ENCODE peak calls at places on chromosomes 6 and 20, in ten cellular contexts. One of them, this sample, is unnamed.

GRCh38 chr20:46634528-46634927 is 16.7 kb downstream of the SLC13A3 start:
- DNase-seq in heart left ventricle: no peak
- DNase-seq in A549: no peak
- DNase-seq in breast epithelium: no peak
- DNase-seq in IMR-90: no peak
- DNase-seq in adrenal gland: no peak
- DNase-seq in stomach: no peak
- DNase-seq in Peyer's patch: no peak
- DNase-seq in endothelial cell of umbilical vein: no peak
- DNase-seq in suprapubic skin: no peak
- DNase-seq in this sample: no peak

GRCh38 chr20:31833130-31833930 is 12.1 kb downstream of the FOXS1 start:
- DNase-seq in heart left ventricle: peak; percentile 82
- DNase-seq in A549: peak; percentile 68
- DNase-seq in IMR-90: peak; percentile 20
- DNase-seq in stomach: peak; percentile 66
- DNase-seq in Peyer's patch: peak; percentile 79
- DNase-seq in adrenal gland: peak; percentile 80
- DNase-seq in suprapubic skin: no peak
- DNase-seq in endothelial cell of umbilical vein: peak; percentile 67
- DNase-seq in breast epithelium: no peak
- DNase-seq in this sample: peak; percentile 73

GRCh38 chr6:113858067-113858604 is 991 bp downstream of the MARCKS start:
- DNase-seq in IMR-90: peak; percentile 29
- DNase-seq in A549: peak; percentile 38
- DNase-seq in adrenal gland: peak; percentile 35
- DNase-seq in suprapubic skin: no peak
- DNase-seq in endothelial cell of umbilical vein: peak; percentile 58
- DNase-seq in heart left ventricle: peak; percentile 68
- DNase-seq in Peyer's patch: peak; percentile 68
- DNase-seq in breast epithelium: peak; percentile 46
- DNase-seq in stomach: peak; percentile 46
- DNase-seq in this sample: no peak

GRCh38 chr6:11702039-11702795 is 76.4 kb downstream of the ADTRP start:
- DNase-seq in suprapubic skin: no peak
- DNase-seq in endothelial cell of umbilical vein: no peak
- DNase-seq in A549: peak; percentile 51
- DNase-seq in breast epithelium: no peak
- DNase-seq in IMR-90: peak; percentile 65
- DNase-seq in stomach: no peak
- DNase-seq in Peyer's patch: no peak
- DNase-seq in heart left ventricle: no peak
- DNase-seq in adrenal gland: no peak
- DNase-seq in this sample: no peak

GRCh38 chr6:105374010-105374420 is 28.9 kb downstream of the PREP start:
- DNase-seq in Peyer's patch: no peak
- DNase-seq in suprapubic skin: no peak
- DNase-seq in heart left ventricle: no peak
- DNase-seq in stomach: peak; percentile 40
- DNase-seq in endothelial cell of umbilical vein: peak; percentile 82
- DNase-seq in A549: no peak
- DNase-seq in IMR-90: peak; percentile 23
- DNase-seq in adrenal gland: no peak
- DNase-seq in breast epithelium: no peak
- DNase-seq in this sample: no peak

GRCh38 chr20:53660078-53660909 is 66.7 kb upstream of the ZNF217 start:
- DNase-seq in breast epithelium: no peak
- DNase-seq in suprapubic skin: no peak
- DNase-seq in endothelial cell of umbilical vein: peak; percentile 22
- DNase-seq in heart left ventricle: no peak
- DNase-seq in A549: no peak
- DNase-seq in adrenal gland: no peak
- DNase-seq in Peyer's patch: peak; percentile 66
- DNase-seq in stomach: no peak
- DNase-seq in IMR-90: peak; percentile 17
- DNase-seq in this sample: peak; percentile 26

GRCh38 chr6:9456241-9456658 is 958.6 kb downstream of the TFAP2A start:
- DNase-seq in IMR-90: no peak
- DNase-seq in adrenal gland: no peak
- DNase-seq in suprapubic skin: no peak
- DNase-seq in Peyer's patch: no peak
- DNase-seq in heart left ventricle: no peak
- DNase-seq in A549: no peak
- DNase-seq in stomach: no peak
- DNase-seq in endothelial cell of umbilical vein: no peak
- DNase-seq in breast epithelium: no peak
- DNase-seq in this sample: no peak

GRCh38 chr6:135196739-135197510 is 15.8 kb downstream of the MYB start:
- DNase-seq in breast epithelium: no peak
- DNase-seq in IMR-90: no peak
- DNase-seq in suprapubic skin: no peak
- DNase-seq in heart left ventricle: no peak
- DNase-seq in stomach: no peak
- DNase-seq in Peyer's patch: no peak
- DNase-seq in adrenal gland: no peak
- DNase-seq in A549: no peak
- DNase-seq in endothelial cell of umbilical vein: no peak
- DNase-seq in this sample: no peak

GRCh38 chr6:119284861-119285521 is 64.6 kb downstream of the MAN1A1 start:
- DNase-seq in Peyer's patch: no peak
- DNase-seq in A549: peak; percentile 25
- DNase-seq in IMR-90: no peak
- DNase-seq in breast epithelium: no peak
- DNase-seq in adrenal gland: no peak
- DNase-seq in stomach: no peak
- DNase-seq in suprapubic skin: no peak
- DNase-seq in heart left ventricle: no peak
- DNase-seq in endothelial cell of umbilical vein: no peak
- DNase-seq in this sample: peak; percentile 70

GRCh38 chr6:143059616-143060353 is 904 bp upstream of the AIG1 start:
- DNase-seq in heart left ventricle: no peak
- DNase-seq in Peyer's patch: peak; percentile 62
- DNase-seq in stomach: no peak
- DNase-seq in IMR-90: peak; percentile 87
- DNase-seq in adrenal gland: no peak
- DNase-seq in endothelial cell of umbilical vein: peak; percentile 68
- DNase-seq in A549: peak; percentile 26
- DNase-seq in suprapubic skin: no peak
- DNase-seq in breast epithelium: peak; percentile 57
- DNase-seq in this sample: no peak

GRCh38 chr6:143060354-143060805 is 309 bp upstream of the AIG1 start:
- DNase-seq in A549: peak; percentile 87
- DNase-seq in suprapubic skin: peak; percentile 94
- DNase-seq in IMR-90: peak; percentile 81
- DNase-seq in heart left ventricle: peak; percentile 88
- DNase-seq in stomach: peak; percentile 80
- DNase-seq in breast epithelium: peak; percentile 85
- DNase-seq in endothelial cell of umbilical vein: peak; percentile 82
- DNase-seq in Peyer's patch: peak; percentile 92
- DNase-seq in adrenal gland: peak; percentile 88
- DNase-seq in this sample: peak; percentile 90

GRCh38 chr6:143062551-143062950 is 1.9 kb downstream of the AIG1 start:
- DNase-seq in adrenal gland: no peak
- DNase-seq in suprapubic skin: no peak
- DNase-seq in IMR-90: no peak
- DNase-seq in breast epithelium: no peak
- DNase-seq in A549: no peak
- DNase-seq in Peyer's patch: no peak
- DNase-seq in endothelial cell of umbilical vein: no peak
- DNase-seq in stomach: no peak
- DNase-seq in heart left ventricle: no peak
- DNase-seq in this sample: no peak

GRCh38 chr6:143061597-143062385 is 1.1 kb downstream of the AIG1 start:
- DNase-seq in stomach: no peak
- DNase-seq in adrenal gland: no peak
- DNase-seq in IMR-90: peak; percentile 12
- DNase-seq in breast epithelium: no peak
- DNase-seq in A549: no peak
- DNase-seq in Peyer's patch: no peak
- DNase-seq in endothelial cell of umbilical vein: no peak
- DNase-seq in heart left ventricle: no peak
- DNase-seq in suprapubic skin: no peak
- DNase-seq in this sample: peak; percentile 20

GRCh38 chr6:143060806-143061596 is at the start of gene AIG1:
- DNase-seq in IMR-90: no peak
- DNase-seq in suprapubic skin: peak; percentile 84
- DNase-seq in adrenal gland: peak; percentile 79
- DNase-seq in Peyer's patch: peak; percentile 80
- DNase-seq in endothelial cell of umbilical vein: peak; percentile 63
- DNase-seq in A549: no peak
- DNase-seq in heart left ventricle: peak; percentile 86
- DNase-seq in breast epithelium: peak; percentile 62
- DNase-seq in stomach: no peak
- DNase-seq in this sample: peak; percentile 26
- TF ChIP-seq POLR2A in IMR-90: no peak
- TF ChIP-seq POLR2A in suprapubic skin: no peak
- TF ChIP-seq POLR2A in adrenal gland: no peak
- TF ChIP-seq POLR2A in Peyer's patch: no peak
- TF ChIP-seq POLR2A in endothelial cell of umbilical vein: peak; percentile 67
- TF ChIP-seq POLR2A in A549: peak; percentile 45
- TF ChIP-seq POLR2A in heart left ventricle: no peak
- TF ChIP-seq POLR2A in breast epithelium: no peak
- TF ChIP-seq POLR2A in stomach: no peak
- TF ChIP-seq POLR2A in this sample: no peak

DNA sequence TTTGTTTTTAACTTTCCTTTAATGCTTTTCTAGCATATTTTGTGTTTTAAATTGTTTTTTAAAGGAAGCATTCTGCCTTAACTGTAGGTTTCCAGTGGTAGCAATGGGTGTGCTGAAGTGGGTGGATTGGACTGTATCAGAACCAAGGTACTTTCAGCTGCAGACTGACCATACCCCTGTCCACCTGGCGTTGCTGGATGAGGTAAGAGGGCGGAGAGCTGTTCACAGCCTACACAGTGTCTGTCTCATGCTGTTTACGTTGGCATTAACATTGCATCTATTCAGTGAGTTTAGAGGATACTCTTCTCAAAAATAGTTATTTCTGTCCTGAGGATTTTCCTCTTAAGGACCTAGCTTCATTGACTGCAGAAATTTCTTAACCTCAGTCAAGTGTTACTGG is 11.9 kb downstream of the NELFCD start:
- DNase-seq in heart left ventricle: no peak
- DNase-seq in IMR-90: no peak
- DNase-seq in suprapubic skin: peak; percentile 3
- DNase-seq in breast epithelium: no peak
- DNase-seq in A549: no peak
- DNase-seq in Peyer's patch: peak; percentile 25
- DNase-seq in adrenal gland: peak; percentile 6
- DNase-seq in stomach: no peak
- DNase-seq in endothelial cell of umbilical vein: no peak
- DNase-seq in this sample: no peak
- TF ChIP-seq POLR2A in heart left ventricle: no peak
- TF ChIP-seq POLR2A in IMR-90: no peak
- TF ChIP-seq POLR2A in suprapubic skin: no peak
- TF ChIP-seq POLR2A in breast epithelium: no peak
- TF ChIP-seq POLR2A in A549: no peak
- TF ChIP-seq POLR2A in Peyer's patch: no peak
- TF ChIP-seq POLR2A in adrenal gland: no peak
- TF ChIP-seq POLR2A in stomach: no peak
- TF ChIP-seq POLR2A in endothelial cell of umbilical vein: peak; percentile 11
- TF ChIP-seq POLR2A in this sample: no peak

DNA sequence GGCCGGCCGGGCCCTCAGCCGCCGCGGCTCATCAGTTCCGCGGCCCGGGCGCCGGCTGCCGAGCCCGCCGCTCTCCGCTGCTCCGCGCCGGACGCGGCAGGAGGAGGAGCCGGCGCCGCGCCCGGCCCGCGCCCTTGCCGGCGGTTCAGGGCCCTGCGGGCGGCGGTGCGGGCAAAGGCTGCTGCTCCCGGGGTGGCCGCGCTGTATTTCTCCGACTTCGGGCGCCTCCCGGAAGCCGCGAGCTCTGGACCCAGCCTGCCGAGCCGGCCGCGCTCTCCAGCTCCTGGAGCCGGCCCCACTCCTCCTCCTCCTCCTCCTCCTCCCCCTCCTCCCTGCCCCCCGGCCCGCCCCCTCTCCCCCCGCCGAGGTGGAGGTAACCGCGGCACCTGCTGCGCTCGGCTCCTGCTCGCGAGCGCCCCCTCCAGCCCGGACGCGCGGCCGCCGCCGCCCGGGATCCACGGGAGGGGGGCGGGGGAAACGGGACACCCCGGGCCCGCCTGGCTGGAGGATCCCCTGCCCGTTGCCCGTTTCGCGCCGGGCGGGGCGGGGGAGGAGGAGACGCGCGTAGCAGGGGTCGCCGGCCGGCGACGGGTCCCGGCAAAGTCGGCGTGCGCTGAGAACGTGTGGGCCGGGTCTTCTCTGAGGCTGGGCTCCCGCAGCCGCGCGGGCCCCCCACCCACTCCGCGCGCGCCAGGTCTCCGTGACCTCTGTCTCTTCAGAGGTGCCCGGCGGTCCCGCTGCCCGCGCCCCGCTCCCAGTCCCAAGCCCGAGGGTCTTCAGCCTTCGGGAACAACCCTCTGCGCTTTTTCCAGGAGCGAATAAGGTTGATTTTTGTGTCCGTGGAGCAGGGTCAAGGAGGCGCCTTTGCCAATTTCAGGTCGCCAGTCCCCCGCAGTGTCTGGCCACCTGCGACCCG is at the start of gene SLC22A23:
- DNase-seq in Peyer's patch: peak; percentile 87
- DNase-seq in IMR-90: no peak
- DNase-seq in stomach: peak; percentile 84
- DNase-seq in breast epithelium: peak; percentile 79
- DNase-seq in suprapubic skin: peak; percentile 83
- DNase-seq in endothelial cell of umbilical vein: peak; percentile 39
- DNase-seq in heart left ventricle: peak; percentile 76
- DNase-seq in adrenal gland: peak; percentile 63
- DNase-seq in A549: peak; percentile 71
- DNase-seq in this sample: peak; percentile 92
- TF ChIP-seq POLR2A in Peyer's patch: peak; percentile 79
- TF ChIP-seq POLR2A in IMR-90: no peak
- TF ChIP-seq POLR2A in stomach: no peak
- TF ChIP-seq POLR2A in breast epithelium: no peak
- TF ChIP-seq POLR2A in suprapubic skin: no peak
- TF ChIP-seq POLR2A in endothelial cell of umbilical vein: no peak
- TF ChIP-seq POLR2A in heart left ventricle: no peak
- TF ChIP-seq POLR2A in adrenal gland: peak; percentile 33
- TF ChIP-seq POLR2A in A549: peak; percentile 38
- TF ChIP-seq POLR2A in this sample: no peak

DNA sequence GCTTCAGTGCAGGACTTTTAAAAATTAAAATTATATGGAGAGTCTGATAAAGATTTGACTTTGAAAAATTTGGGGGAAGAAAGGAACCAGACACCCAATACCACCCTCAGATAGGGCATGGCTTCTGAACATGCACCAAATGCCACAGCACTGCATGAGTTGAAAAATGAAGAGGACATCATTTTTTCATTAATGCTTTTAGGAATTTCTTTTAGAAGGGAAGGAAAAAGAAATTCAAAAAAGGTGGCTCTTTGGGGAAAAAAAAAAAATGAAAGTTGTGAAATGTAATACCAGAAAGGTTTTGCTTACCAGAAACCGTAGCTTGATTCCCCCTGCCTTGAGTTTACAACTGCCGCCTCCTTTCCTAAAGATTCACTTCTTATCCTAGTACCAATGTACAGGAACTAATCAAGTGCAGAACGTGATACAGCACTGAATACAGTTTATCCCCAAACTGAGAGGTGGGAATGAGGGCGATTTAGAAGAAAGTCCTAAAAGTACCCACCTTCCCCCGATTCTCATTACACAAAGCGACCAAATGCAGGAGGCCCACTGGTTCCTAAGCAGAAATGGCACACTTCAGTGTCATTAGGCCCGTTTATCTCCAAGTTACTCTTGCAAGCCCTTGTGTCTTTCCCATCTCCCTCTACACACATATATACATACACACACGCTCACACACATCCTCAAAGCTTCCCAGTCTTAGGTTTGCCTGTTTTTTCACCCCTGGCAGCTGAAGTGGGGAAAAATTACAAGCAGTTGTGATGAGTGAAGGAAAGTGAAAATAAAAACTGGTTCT is 2.8 kb downstream of the PPP1R10 start:
- DNase-seq in stomach: no peak
- DNase-seq in Peyer's patch: no peak
- DNase-seq in IMR-90: no peak
- DNase-seq in endothelial cell of umbilical vein: peak; percentile 14
- DNase-seq in breast epithelium: no peak
- DNase-seq in A549: no peak
- DNase-seq in suprapubic skin: no peak
- DNase-seq in adrenal gland: no peak
- DNase-seq in heart left ventricle: no peak
- DNase-seq in this sample: peak; percentile 65
- TF ChIP-seq POLR2A in stomach: no peak
- TF ChIP-seq POLR2A in Peyer's patch: peak; percentile 30
- TF ChIP-seq POLR2A in IMR-90: no peak
- TF ChIP-seq POLR2A in endothelial cell of umbilical vein: no peak
- TF ChIP-seq POLR2A in breast epithelium: no peak
- TF ChIP-seq POLR2A in A549: no peak
- TF ChIP-seq POLR2A in suprapubic skin: no peak
- TF ChIP-seq POLR2A in adrenal gland: no peak
- TF ChIP-seq POLR2A in heart left ventricle: no peak
- TF ChIP-seq POLR2A in this sample: no peak

This sample was measured in erythroblast.